ENCODE peak calls at places on chromosomes 4 and X, in seven cellular contexts. M is endodermal cell, A is left ventricle myocardium inferior, B is breast epithelium, J is IMR-90, K is Caco-2, S is stomach. P is an unnamed sample.

GRCh38 chr4:133320576-133321170 is 171.6 kb downstream of the PCDH10 start:
- DNase-seq in M (peak), A (no peak), B (no peak), J (peak), K (peak), S (no peak), P (peak)

GRCh38 chr4:16582526-16582925 is 315.9 kb downstream of the LDB2 start:
- DNase-seq in M (peak), A (no peak), B (no peak), J (no peak), K (peak), S (no peak), P (no peak)

GRCh38 chrX:44914532-44915198 is 41.7 kb downstream of the KDM6A start:
- DNase-seq in M (no peak), A (no peak), B (no peak), J (peak), K (no peak), S (no peak), P (no peak)

GRCh38 chr4:101793397-101793796 is 2.9 kb downstream of the BANK1 start:
- DNase-seq in M (no peak), A (no peak), B (no peak), J (no peak), K (no peak), S (no peak), P (no peak)

GRCh38 chrX:81120936-81121351 is 80.8 kb downstream of the HMGN5 start:
- DNase-seq in M (peak), A (peak), B (no peak), J (peak), K (peak), S (peak), P (no peak)

GRCh38 chr4:155592568-155593343 is 73.9 kb upstream of the GUCY1A1 start:
- DNase-seq in M (no peak), A (no peak), B (no peak), J (peak), K (no peak), S (no peak), P (no peak)

GRCh38 chrX:66638591-66639500 is at the start of gene EDA2R:
- DNase-seq in M (peak), A (no peak), B (no peak), J (peak), K (no peak), S (no peak), P (peak)

GRCh38 chr4:26899991-26900390 is 39.4 kb downstream of the STIM2 start:
- DNase-seq in M (no peak), A (no peak), B (no peak), J (no peak), K (no peak), S (no peak), P (no peak)

GRCh38 chr4:101198741-101199339 is 148.5 kb downstream of the PPP3CA start:
- DNase-seq in M (no peak), A (no peak), B (no peak), J (no peak), K (no peak), S (no peak), P (no peak)

GRCh38 chr4:141238196-141238595 is 17.5 kb downstream of the ZNF330 start:
- DNase-seq in M (no peak), A (no peak), B (no peak), J (no peak), K (no peak), S (no peak), P (no peak)

GRCh38 chr4:11589676-11590075 is 161.0 kb upstream of the HS3ST1 start:
- DNase-seq in M (no peak), A (no peak), B (no peak), J (peak), K (no peak), S (no peak), P (no peak)

GRCh38 chr4:120692964-120693363 is 229.6 kb downstream of the PRDM5 start:
- DNase-seq in M (no peak), A (no peak), B (no peak), J (peak), K (peak), S (no peak), P (no peak)

GRCh38 chrX:34350552-34350951 is 218.4 kb upstream of the FAM47A start:
- DNase-seq in M (no peak), A (no peak), B (no peak), J (no peak), K (no peak), S (no peak), P (no peak)

GRCh38 chrX:110167952-110168451 is 149.9 kb downstream of the AMMECR1 start:
- DNase-seq in M (peak), A (no peak), B (no peak), J (no peak), K (peak), S (no peak), P (peak)

GRCh38 chr4:78162821-78163220 is 105.7 kb downstream of the FRAS1 start:
- DNase-seq in M (no peak), A (no peak), B (no peak), J (no peak), K (no peak), S (no peak), P (no peak)

GRCh38 chr4:94532016-94532789 is 80.5 kb downstream of the PDLIM5 start:
- DNase-seq in M (no peak), A (no peak), B (no peak), J (peak), K (no peak), S (no peak), P (no peak)

GRCh38 chr4:86543560-86544312 is 50.4 kb upstream of the PTPN13 start:
- DNase-seq in M (no peak), A (no peak), B (no peak), J (no peak), K (no peak), S (no peak), P (no peak)

GRCh38 chr4:20809796-20810195 is 109.5 kb downstream of the PACRGL start:
- DNase-seq in M (peak), A (no peak), B (no peak), J (no peak), K (no peak), S (no peak), P (no peak)

GRCh38 chr4:55116450-55116849 is 8.9 kb downstream of the KDR start:
- DNase-seq in M (peak), A (no peak), B (no peak), J (no peak), K (no peak), S (no peak), P (no peak)

GRCh38 chr4:142248946-142249345 is 597.2 kb downstream of the INPP4B start:
- DNase-seq in M (no peak), A (no peak), B (no peak), J (peak), K (no peak), S (no peak), P (no peak)

GRCh38 chr4:77045490-77045889 is 30.3 kb downstream of the CCNI start:
- DNase-seq in M (peak), A (no peak), B (no peak), J (peak), K (no peak), S (no peak), P (no peak)

GRCh38 chr4:156442961-156443360 is 489.3 kb upstream of the CTSO start:
- DNase-seq in M (no peak), A (no peak), B (no peak), J (no peak), K (no peak), S (no peak), P (no peak)

GRCh38 chr4:19659131-19659530 is 592.6 kb upstream of the SLIT2 start:
- DNase-seq in M (no peak), A (no peak), B (no peak), J (no peak), K (no peak), S (no peak), P (no peak)

GRCh38 chr4:164648151-164648848 is 105.6 kb upstream of the SMIM31 start:
- DNase-seq in M (no peak), A (no peak), B (no peak), J (no peak), K (no peak), S (no peak), P (no peak)

GRCh38 chrX:49039598-49040375 is 3.4 kb downstream of the TFE3 start:
- DNase-seq in M (peak), A (peak), B (no peak), J (peak), K (peak), S (peak), P (no peak)

GRCh38 chr4:74123065-74123728 is 24.2 kb upstream of the CXCL2 start:
- DNase-seq in M (no peak), A (peak), B (no peak), J (peak), K (no peak), S (no peak), P (no peak)

GRCh38 chr4:165464813-165465381 is 86.1 kb downstream of the CPE start:
- DNase-seq in M (no peak), A (no peak), B (no peak), J (peak), K (peak), S (no peak), P (peak)

GRCh38 chr4:5164221-5164912 is 113.1 kb downstream of the STK32B start:
- DNase-seq in M (no peak), A (no peak), B (no peak), J (no peak), K (no peak), S (no peak), P (no peak)

GRCh38 chr4:73086095-73086869 is 16.8 kb upstream of the COX18 start:
- DNase-seq in M (no peak), A (no peak), B (no peak), J (no peak), K (no peak), S (no peak), P (no peak)

GRCh38 chr4:145861331-145862318 is 77.0 kb downstream of the ZNF827 start:
- DNase-seq in M (no peak), A (no peak), B (no peak), J (no peak), K (no peak), S (peak), P (no peak)

GRCh38 chr4:28536124-28536523 is 1675.5 kb downstream of the STIM2 start:
- DNase-seq in M (no peak), A (no peak), B (no peak), J (no peak), K (no peak), S (no peak), P (no peak)

GRCh38 chr4:132646186-132646585 is 502.9 kb upstream of the PCDH10 start:
- DNase-seq in M (no peak), A (no peak), B (no peak), J (no peak), K (no peak), S (no peak), P (peak)

GRCh38 chr4:86011117-86011516 is 348.7 kb downstream of the MAPK10 start:
- DNase-seq in M (no peak), A (no peak), B (no peak), J (peak), K (no peak), S (no peak), P (no peak)

GRCh38 chr4:126850286-126850685 is 782.5 kb upstream of the INTU start:
- DNase-seq in M (peak), A (no peak), B (no peak), J (peak), K (no peak), S (no peak), P (no peak)

GRCh38 chr4:76614589-76614988 is 179.6 kb downstream of the SHROOM3 start:
- DNase-seq in M (no peak), A (no peak), B (no peak), J (peak), K (no peak), S (no peak), P (no peak)

GRCh38 chr4:99965173-99965572 is 15.1 kb upstream of the H2AZ1 start:
- DNase-seq in M (no peak), A (no peak), B (no peak), J (no peak), K (no peak), S (no peak), P (no peak)

GRCh38 chrX:137363559-137363958 is 202.4 kb upstream of the ZIC3 start:
- DNase-seq in M (no peak), A (no peak), B (no peak), J (no peak), K (no peak), S (no peak), P (no peak)

GRCh38 chrX:39972340-39972739 is 125.4 kb downstream of the BCOR start:
- DNase-seq in M (no peak), A (no peak), B (no peak), J (peak), K (no peak), S (no peak), P (no peak)

GRCh38 chr4:74258949-74259348 is 49.3 kb upstream of the EPGN start:
- DNase-seq in M (no peak), A (peak), B (no peak), J (peak), K (no peak), S (peak), P (no peak)

GRCh38 chr4:73869130-73870055 is at the start of gene CXCL1:
- DNase-seq in M (peak), A (peak), B (no peak), J (no peak), K (peak), S (peak), P (peak)

GRCh38 chr4:23614284-23614892 is 275.5 kb downstream of the PPARGC1A start:
- DNase-seq in M (peak), A (no peak), B (no peak), J (peak), K (peak), S (no peak), P (peak)
- TF ChIP-seq CTCF in M (peak), A (peak), B (no peak), J (peak), K (peak), S (no peak), P (peak)

GRCh38 chr4:6881908-6882307 is 27.7 kb upstream of the TBC1D14 start:
- DNase-seq in M (no peak), A (no peak), B (no peak), J (no peak), K (no peak), S (no peak), P (no peak)
- TF ChIP-seq CTCF in M (no peak), A (no peak), B (no peak), J (no peak), K (no peak), S (no peak), P (no peak)

DNA sequence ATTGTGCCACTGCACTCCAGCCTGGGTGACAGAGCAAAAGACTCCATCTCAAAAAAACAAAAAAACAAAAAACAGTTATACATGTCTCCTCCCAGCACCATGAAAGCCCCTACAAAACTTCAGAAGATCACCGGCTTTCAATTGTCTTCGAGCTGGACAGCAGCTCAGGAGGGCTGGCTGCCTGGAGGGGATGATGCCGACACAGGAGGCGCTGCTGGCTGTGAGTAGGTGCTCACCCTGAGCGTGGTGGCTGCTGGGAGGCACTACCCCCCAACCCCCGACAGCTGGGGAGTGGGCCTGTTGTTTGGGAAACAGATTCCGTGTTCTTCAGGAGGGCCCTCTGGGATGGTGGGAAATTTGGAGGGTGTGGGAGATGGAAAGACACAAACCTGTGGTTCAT is 6.9 kb upstream of the ELF4 start:
- DNase-seq in M (no peak), A (no peak), B (no peak), J (no peak), K (no peak), S (no peak), P (no peak)
- TF ChIP-seq CTCF in M (peak), A (no peak), B (no peak), J (no peak), K (no peak), S (no peak), P (no peak)

DNA sequence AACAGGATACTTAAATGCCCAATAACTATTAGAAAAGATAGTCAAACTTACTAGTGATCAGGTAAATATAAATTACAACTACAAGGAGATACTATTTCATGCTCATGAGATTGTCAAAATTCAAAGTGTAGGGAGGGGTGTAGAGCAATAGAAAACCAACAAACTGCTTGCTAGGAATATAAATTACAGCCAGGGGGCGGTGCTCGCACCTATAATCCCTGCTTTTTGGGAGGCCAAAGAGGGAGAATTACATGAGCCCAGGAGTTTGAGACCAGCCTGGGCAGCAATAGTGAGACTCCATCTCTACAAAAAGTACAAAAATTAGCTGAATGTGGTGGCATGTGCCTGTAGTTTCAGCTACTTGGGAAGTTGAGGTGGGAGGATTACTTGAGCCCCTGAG is 556.5 kb upstream of the NR3C2 start:
- DNase-seq in M (peak), A (no peak), B (no peak), J (peak), K (peak), S (no peak), P (no peak)
- TF ChIP-seq CTCF in M (peak), A (peak), B (no peak), J (peak), K (peak), S (no peak), P (peak)

DNA sequence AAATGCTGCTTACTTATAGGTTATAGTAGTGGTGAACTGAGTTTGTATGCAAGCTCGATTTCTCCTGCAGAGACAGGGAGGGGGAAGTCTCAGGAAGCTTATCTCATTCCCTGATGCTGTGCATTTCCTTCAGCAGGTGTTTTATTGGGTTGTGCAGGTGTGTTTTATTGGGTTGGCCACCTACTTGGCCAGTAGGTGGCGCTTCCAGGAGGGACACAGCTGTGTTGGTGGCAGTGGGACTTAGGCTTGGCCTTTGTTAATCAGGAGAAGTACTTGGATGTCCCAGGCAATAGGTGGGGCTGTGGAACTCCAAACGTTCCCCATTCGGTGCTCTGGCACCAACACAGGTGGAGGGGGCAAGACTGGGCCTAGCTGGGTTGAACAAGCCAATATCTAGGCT is 196.0 kb upstream of the DCAF8L1 start:
- DNase-seq in M (peak), A (no peak), B (no peak), J (no peak), K (peak), S (no peak), P (peak)
- TF ChIP-seq CTCF in M (peak), A (no peak), B (no peak), J (peak), K (peak), S (no peak), P (peak)

GRCh38 chr4:152784490-152785195 is 4.9 kb downstream of the ARFIP1 start:
- DNase-seq in M (peak), A (no peak), B (no peak), J (peak), K (peak), S (no peak), P (no peak)
- TF ChIP-seq CTCF in M (peak), A (no peak), B (no peak), J (peak), K (peak), S (no peak), P (no peak)

GRCh38 chr4:42119916-42120315 is 32.5 kb downstream of the BEND4 start:
- DNase-seq in M (no peak), A (no peak), B (no peak), J (no peak), K (no peak), S (no peak), P (no peak)
- TF ChIP-seq CTCF in M (no peak), A (no peak), B (no peak), J (no peak), K (no peak), S (no peak), P (no peak)

GRCh38 chrX:151153086-151153485 is 23.3 kb upstream of the GPR50 start:
- DNase-seq in M (peak), A (no peak), B (no peak), J (peak), K (peak), S (no peak), P (no peak)
- TF ChIP-seq CTCF in M (peak), A (peak), B (no peak), J (peak), K (no peak), S (no peak), P (no peak)